ENCODE peak calls at places on chromosomes 4 and X, in five cellular contexts. G is putamen, W is EL, X is astrocyte of the spinal cord, I is NCI-H774. R is an unnamed sample.

GRCh38 chr4:164136181-164136616 is 617.7 kb upstream of the SMIM31 start:
- DNase-seq in X (peak; percentile 63), G (no peak), W (no peak), I (no peak), R (no peak)

GRCh38 chr4:14667624-14668295 is 334.5 kb upstream of the CPEB2 start:
- DNase-seq in X (peak; percentile 87), G (no peak), I (no peak), W (peak; percentile 14), R (no peak)

GRCh38 chr4:89226665-89227572 is 80.7 kb downstream of the GPRIN3 start:
- DNase-seq in G (peak; percentile 67), I (peak; percentile 53), X (peak; percentile 76), W (peak; percentile 59), R (peak; percentile 91)

GRCh38 chr4:184959786-184960185 is 58.5 kb upstream of the HELT start:
- DNase-seq in W (no peak), G (no peak), I (no peak), X (no peak), R (no peak)

GRCh38 chrX:120664081-120664480 is 34.2 kb upstream of the C1GALT1C1 start:
- DNase-seq in W (peak; percentile 23), I (no peak), G (no peak), X (peak; percentile 24), R (no peak)

GRCh38 chr4:4974727-4975126 is 44.5 kb downstream of the CYTL1 start:
- DNase-seq in I (no peak), X (no peak), W (no peak), G (no peak), R (no peak)

GRCh38 chr4:119490335-119490734 is 138.3 kb downstream of the PDE5A start:
- DNase-seq in G (no peak), I (no peak), X (peak; percentile 26), W (peak; percentile 6), R (peak; percentile 45)

GRCh38 chrX:41779058-41779564 is 55.1 kb downstream of the GPR82 start:
- DNase-seq in I (peak; percentile 9), G (no peak), W (peak; percentile 74), X (peak; percentile 64), R (no peak)

GRCh38 chr4:167177925-167178324 is 56.4 kb downstream of the SPOCK3 start:
- DNase-seq in X (no peak), I (no peak), W (no peak), G (no peak), R (no peak)

GRCh38 chr4:119493419-119493818 is 135.2 kb downstream of the PDE5A start:
- DNase-seq in W (no peak), X (no peak), G (peak; percentile 36), I (no peak), R (no peak)

GRCh38 chrX:80765226-80765625 is 44.5 kb downstream of the BRWD3 start:
- DNase-seq in G (no peak), X (peak; percentile 63), I (no peak), W (peak; percentile 86), R (no peak)

GRCh38 chr4:14916554-14917304 is 85.6 kb upstream of the CPEB2 start:
- DNase-seq in I (no peak), X (no peak), W (peak; percentile 89), G (no peak), R (peak; percentile 12)

GRCh38 chrX:132491191-132491590 is 2.4 kb upstream of the MBNL3 start:
- DNase-seq in W (no peak), X (no peak), G (peak; percentile 24), I (peak; percentile 25), R (no peak)

GRCh38 chrX:154096140-154097002 is 1.1 kb downstream of the MECP2 start:
- DNase-seq in W (peak; percentile 53), X (peak; percentile 25), G (no peak), I (no peak), R (peak; percentile 29)

GRCh38 chrX:68163446-68163845 is 269.8 kb downstream of the OPHN1 start:
- DNase-seq in W (peak; percentile 17), G (no peak), X (peak; percentile 23), I (no peak), R (no peak)

GRCh38 chrX:77749695-77750094 is 36.3 kb downstream of the ATRX start:
- DNase-seq in W (peak; percentile 68), G (no peak), X (peak; percentile 49), I (no peak), R (no peak)

GRCh38 chrX:108088511-108088910 is 2.8 kb downstream of the PSMD10 start:
- DNase-seq in I (no peak), X (no peak), G (no peak), W (no peak), R (no peak)

GRCh38 chr4:114208747-114209146 is 229.3 kb upstream of the ARSJ start:
- DNase-seq in X (peak; percentile 6), G (no peak), I (no peak), W (peak; percentile 48), R (no peak)

GRCh38 chr4:177455591-177455990 is 13.4 kb upstream of the AGA start:
- DNase-seq in W (peak; percentile 44), I (no peak), G (no peak), X (peak; percentile 5), R (no peak)

GRCh38 chrX:155314260-155314659 is 20.2 kb downstream of the CLIC2 start:
- DNase-seq in W (no peak), G (no peak), X (no peak), I (no peak), R (no peak)

GRCh38 chr4:92445127-92445526 is 141.4 kb downstream of the GRID2 start:
- DNase-seq in X (no peak), W (no peak), I (no peak), G (no peak), R (no peak)

GRCh38 chrX:129606918-129607317 is 47.8 kb downstream of the APLN start:
- DNase-seq in W (peak; percentile 47), I (peak; percentile 31), G (peak; percentile 43), X (peak; percentile 47), R (peak; percentile 47)

GRCh38 chr4:7108046-7108625 is 40.3 kb upstream of the GRPEL1 start:
- DNase-seq in G (no peak), X (no peak), W (no peak), I (no peak), R (no peak)

GRCh38 chr4:136867465-136867864 is 664.8 kb downstream of the PCDH18 start:
- DNase-seq in G (no peak), W (no peak), X (no peak), I (no peak), R (peak; percentile 57)

GRCh38 chr4:169179609-169180526 is 90.9 kb downstream of the SH3RF1 start:
- DNase-seq in X (peak; percentile 55), W (no peak), I (peak; percentile 2), G (peak; percentile 39), R (no peak)

GRCh38 chr4:6322761-6323566 is 53.3 kb downstream of the WFS1 start:
- DNase-seq in G (no peak), X (no peak), W (no peak), I (no peak), R (no peak)

GRCh38 chr4:172708184-172708583 is 460.4 kb upstream of the GALNT7 start:
- DNase-seq in G (no peak), I (no peak), X (no peak), W (no peak), R (peak; percentile 30)

GRCh38 chr4:128782076-128782715 is 27.3 kb upstream of the JADE1 start:
- DNase-seq in X (no peak), G (peak; percentile 42), W (peak; percentile 5), I (no peak), R (peak; percentile 62)

GRCh38 chr4:108359936-108360681 is 191.4 kb upstream of the LEF1 start:
- DNase-seq in W (no peak), G (no peak), I (no peak), X (no peak), R (no peak)

GRCh38 chr4:126174627-126175026 is 859.9 kb downstream of the FAT4 start:
- DNase-seq in W (no peak), G (no peak), X (no peak), I (no peak), R (no peak)

GRCh38 chrX:46573896-46574336 is 351 bp downstream of the CHST7 start:
- DNase-seq in X (peak; percentile 56), I (peak; percentile 35), W (peak; percentile 60), G (no peak), R (peak; percentile 48)

GRCh38 chrX:153381684-153382532 is 19.2 kb downstream of the PNMA6E start:
- DNase-seq in X (peak; percentile 89), G (no peak), I (peak; percentile 74), W (peak; percentile 39), R (peak; percentile 66)

GRCh38 chr4:1080961-1081688 is 32.2 kb downstream of the RNF212 start:
- DNase-seq in X (peak; percentile 53), I (no peak), W (peak; percentile 39), G (peak; percentile 55), R (no peak)

GRCh38 chr4:170139764-170140163 is 50.0 kb upstream of the AADAT start:
- DNase-seq in W (peak; percentile 75), G (no peak), X (peak; percentile 24), I (no peak), R (no peak)

GRCh38 chr4:88005086-88005485 is 2.3 kb upstream of the PKD2 start:
- DNase-seq in W (peak; percentile 82), I (no peak), X (peak; percentile 5), G (no peak), R (no peak)

R was measured in WERI-Rb-1.